ENCODE peak calls at places on chromosomes 5 and 9, in ten cellular contexts. One of them, this sample, is unnamed.

GRCh38 chr5:96149021-96149420 is 187.4 kb upstream of the ELL2 start:
- DNase-seq in GM13976: no peak
- DNase-seq in heart left ventricle: no peak
- DNase-seq in ELR: no peak
- DNase-seq in germinal center: no peak
- DNase-seq in left colon: no peak
- DNase-seq in amniotic stem cell: no peak
- DNase-seq in AG10803: no peak
- DNase-seq in AG08396: no peak
- DNase-seq in activated T-cell treated with anti-CD3 and anti-CD28 coated beads for 1 hour: no peak
- DNase-seq in this sample: no peak

GRCh38 chr9:123216387-123216786 is 52.0 kb downstream of the STRBP start:
- DNase-seq in GM13976: no peak
- DNase-seq in heart left ventricle: no peak
- DNase-seq in ELR: peak
- DNase-seq in germinal center: no peak
- DNase-seq in left colon: no peak
- DNase-seq in amniotic stem cell: no peak
- DNase-seq in AG10803: no peak
- DNase-seq in AG08396: no peak
- DNase-seq in activated T-cell treated with anti-CD3 and anti-CD28 coated beads for 1 hour: no peak
- DNase-seq in this sample: no peak

GRCh38 chr9:37968228-37968672 is 64.3 kb upstream of the SLC25A51 start:
- DNase-seq in GM13976: no peak
- DNase-seq in heart left ventricle: no peak
- DNase-seq in ELR: peak
- DNase-seq in germinal center: no peak
- DNase-seq in left colon: peak
- DNase-seq in amniotic stem cell: no peak
- DNase-seq in AG10803: peak
- DNase-seq in AG08396: peak
- DNase-seq in activated T-cell treated with anti-CD3 and anti-CD28 coated beads for 1 hour: no peak
- DNase-seq in this sample: no peak

GRCh38 chr9:108162664-108163063 is 673.1 kb upstream of the KLF4 start:
- DNase-seq in GM13976: no peak
- DNase-seq in heart left ventricle: no peak
- DNase-seq in ELR: peak
- DNase-seq in germinal center: no peak
- DNase-seq in left colon: no peak
- DNase-seq in amniotic stem cell: peak
- DNase-seq in AG10803: peak
- DNase-seq in AG08396: peak
- DNase-seq in activated T-cell treated with anti-CD3 and anti-CD28 coated beads for 1 hour: no peak
- DNase-seq in this sample: no peak

GRCh38 chr5:124803617-124804331 is 57.3 kb upstream of the ZNF608 start:
- DNase-seq in GM13976: no peak
- DNase-seq in heart left ventricle: no peak
- DNase-seq in ELR: no peak
- DNase-seq in germinal center: no peak
- DNase-seq in left colon: no peak
- DNase-seq in amniotic stem cell: no peak
- DNase-seq in AG10803: no peak
- DNase-seq in AG08396: no peak
- DNase-seq in activated T-cell treated with anti-CD3 and anti-CD28 coated beads for 1 hour: no peak
- DNase-seq in this sample: no peak

GRCh38 chr5:114007678-114008077 is 354.2 kb upstream of the KCNN2 start:
- DNase-seq in GM13976: no peak
- DNase-seq in heart left ventricle: no peak
- DNase-seq in ELR: no peak
- DNase-seq in germinal center: no peak
- DNase-seq in left colon: no peak
- DNase-seq in amniotic stem cell: no peak
- DNase-seq in AG10803: no peak
- DNase-seq in AG08396: no peak
- DNase-seq in activated T-cell treated with anti-CD3 and anti-CD28 coated beads for 1 hour: no peak
- DNase-seq in this sample: no peak

GRCh38 chr9:73284386-73284785 is 132.7 kb downstream of the ANXA1 start:
- DNase-seq in GM13976: no peak
- DNase-seq in heart left ventricle: no peak
- DNase-seq in ELR: no peak
- DNase-seq in germinal center: no peak
- DNase-seq in left colon: no peak
- DNase-seq in amniotic stem cell: no peak
- DNase-seq in AG10803: no peak
- DNase-seq in AG08396: no peak
- DNase-seq in activated T-cell treated with anti-CD3 and anti-CD28 coated beads for 1 hour: no peak
- DNase-seq in this sample: no peak

GRCh38 chr5:33721491-33722245 is 170.1 kb downstream of the ADAMTS12 start:
- DNase-seq in GM13976: no peak
- DNase-seq in heart left ventricle: no peak
- DNase-seq in ELR: no peak
- DNase-seq in germinal center: no peak
- DNase-seq in left colon: no peak
- DNase-seq in amniotic stem cell: no peak
- DNase-seq in AG10803: no peak
- DNase-seq in AG08396: peak
- DNase-seq in activated T-cell treated with anti-CD3 and anti-CD28 coated beads for 1 hour: no peak
- DNase-seq in this sample: no peak

GRCh38 chr5:54721951-54722654 is 204.5 kb downstream of the SNX18 start:
- DNase-seq in GM13976: no peak
- DNase-seq in heart left ventricle: no peak
- DNase-seq in ELR: no peak
- DNase-seq in germinal center: no peak
- DNase-seq in left colon: no peak
- DNase-seq in amniotic stem cell: no peak
- DNase-seq in AG10803: no peak
- DNase-seq in AG08396: no peak
- DNase-seq in activated T-cell treated with anti-CD3 and anti-CD28 coated beads for 1 hour: no peak
- DNase-seq in this sample: no peak

GRCh38 chr5:40046792-40047191 is 622.0 kb upstream of the DAB2 start:
- DNase-seq in GM13976: no peak
- DNase-seq in heart left ventricle: no peak
- DNase-seq in ELR: peak
- DNase-seq in germinal center: no peak
- DNase-seq in left colon: no peak
- DNase-seq in amniotic stem cell: no peak
- DNase-seq in AG10803: peak
- DNase-seq in AG08396: peak
- DNase-seq in activated T-cell treated with anti-CD3 and anti-CD28 coated beads for 1 hour: no peak
- DNase-seq in this sample: no peak

GRCh38 chr9:91840882-91841281 is 109.1 kb downstream of the ROR2 start:
- DNase-seq in GM13976: no peak
- DNase-seq in heart left ventricle: no peak
- DNase-seq in ELR: no peak
- DNase-seq in germinal center: no peak
- DNase-seq in left colon: no peak
- DNase-seq in amniotic stem cell: no peak
- DNase-seq in AG10803: no peak
- DNase-seq in AG08396: no peak
- DNase-seq in activated T-cell treated with anti-CD3 and anti-CD28 coated beads for 1 hour: no peak
- DNase-seq in this sample: no peak

GRCh38 chr5:103422756-103423155 is 139.8 kb downstream of the NUDT12 start:
- DNase-seq in GM13976: no peak
- DNase-seq in heart left ventricle: no peak
- DNase-seq in ELR: no peak
- DNase-seq in germinal center: no peak
- DNase-seq in left colon: no peak
- DNase-seq in amniotic stem cell: no peak
- DNase-seq in AG10803: no peak
- DNase-seq in AG08396: no peak
- DNase-seq in activated T-cell treated with anti-CD3 and anti-CD28 coated beads for 1 hour: no peak
- DNase-seq in this sample: no peak

GRCh38 chr5:38438757-38439156 is 117.7 kb downstream of the LIFR start:
- DNase-seq in GM13976: no peak
- DNase-seq in heart left ventricle: no peak
- DNase-seq in ELR: no peak
- DNase-seq in germinal center: no peak
- DNase-seq in left colon: no peak
- DNase-seq in amniotic stem cell: no peak
- DNase-seq in AG10803: no peak
- DNase-seq in AG08396: no peak
- DNase-seq in activated T-cell treated with anti-CD3 and anti-CD28 coated beads for 1 hour: no peak
- DNase-seq in this sample: no peak

GRCh38 chr9:105341784-105342183 is 97.3 kb downstream of the SLC44A1 start:
- DNase-seq in GM13976: no peak
- DNase-seq in heart left ventricle: no peak
- DNase-seq in ELR: peak
- DNase-seq in germinal center: no peak
- DNase-seq in left colon: no peak
- DNase-seq in amniotic stem cell: peak
- DNase-seq in AG10803: peak
- DNase-seq in AG08396: peak
- DNase-seq in activated T-cell treated with anti-CD3 and anti-CD28 coated beads for 1 hour: no peak
- DNase-seq in this sample: no peak

GRCh38 chr9:35605336-35606137 is 475 bp downstream of the TESK1 start:
- DNase-seq in GM13976: peak
- DNase-seq in heart left ventricle: peak
- DNase-seq in ELR: peak
- DNase-seq in germinal center: peak
- DNase-seq in left colon: peak
- DNase-seq in amniotic stem cell: no peak
- DNase-seq in AG10803: no peak
- DNase-seq in AG08396: peak
- DNase-seq in activated T-cell treated with anti-CD3 and anti-CD28 coated beads for 1 hour: no peak
- DNase-seq in this sample: peak

GRCh38 chr5:81601912-81602311 is 149.0 kb downstream of the SSBP2 start:
- DNase-seq in GM13976: no peak
- DNase-seq in heart left ventricle: no peak
- DNase-seq in ELR: peak
- DNase-seq in germinal center: no peak
- DNase-seq in left colon: no peak
- DNase-seq in amniotic stem cell: no peak
- DNase-seq in AG10803: no peak
- DNase-seq in AG08396: peak
- DNase-seq in activated T-cell treated with anti-CD3 and anti-CD28 coated beads for 1 hour: no peak
- DNase-seq in this sample: no peak

GRCh38 chr5:101687630-101688029 is 608.5 kb downstream of the SLCO4C1 start:
- DNase-seq in GM13976: no peak
- DNase-seq in heart left ventricle: no peak
- DNase-seq in ELR: peak
- DNase-seq in germinal center: no peak
- DNase-seq in left colon: no peak
- DNase-seq in amniotic stem cell: no peak
- DNase-seq in AG10803: no peak
- DNase-seq in AG08396: no peak
- DNase-seq in activated T-cell treated with anti-CD3 and anti-CD28 coated beads for 1 hour: no peak
- DNase-seq in this sample: no peak

GRCh38 chr5:131005963-131006684 is 158.9 kb downstream of the HINT1 start:
- DNase-seq in GM13976: no peak
- DNase-seq in heart left ventricle: no peak
- DNase-seq in ELR: no peak
- DNase-seq in germinal center: no peak
- DNase-seq in left colon: no peak
- DNase-seq in amniotic stem cell: no peak
- DNase-seq in AG10803: peak
- DNase-seq in AG08396: no peak
- DNase-seq in activated T-cell treated with anti-CD3 and anti-CD28 coated beads for 1 hour: no peak
- DNase-seq in this sample: no peak

GRCh38 chr5:73388371-73388684 is 60.2 kb downstream of the FOXD1 start:
- DNase-seq in GM13976: no peak
- DNase-seq in heart left ventricle: no peak
- DNase-seq in ELR: peak
- DNase-seq in germinal center: no peak
- DNase-seq in left colon: no peak
- DNase-seq in amniotic stem cell: no peak
- DNase-seq in AG10803: peak
- DNase-seq in AG08396: no peak
- DNase-seq in activated T-cell treated with anti-CD3 and anti-CD28 coated beads for 1 hour: no peak
- DNase-seq in this sample: no peak

GRCh38 chr5:127029513-127030258 is 672 bp downstream of the MARCHF3 start:
- DNase-seq in GM13976: peak
- DNase-seq in heart left ventricle: peak
- DNase-seq in ELR: peak
- DNase-seq in germinal center: peak
- DNase-seq in left colon: peak
- DNase-seq in amniotic stem cell: peak
- DNase-seq in AG10803: peak
- DNase-seq in AG08396: peak
- DNase-seq in activated T-cell treated with anti-CD3 and anti-CD28 coated beads for 1 hour: peak
- DNase-seq in this sample: peak

GRCh38 chr9:4077499-4078102 is 222.3 kb downstream of the GLIS3 start:
- DNase-seq in GM13976: peak
- DNase-seq in heart left ventricle: peak
- DNase-seq in ELR: peak
- DNase-seq in germinal center: peak
- DNase-seq in left colon: peak
- DNase-seq in amniotic stem cell: peak
- DNase-seq in AG10803: peak
- DNase-seq in AG08396: peak
- DNase-seq in activated T-cell treated with anti-CD3 and anti-CD28 coated beads for 1 hour: peak
- DNase-seq in this sample: peak

GRCh38 chr9:20604561-20604960 is 17.7 kb downstream of the MLLT3 start:
- DNase-seq in GM13976: no peak
- DNase-seq in heart left ventricle: no peak
- DNase-seq in ELR: peak
- DNase-seq in germinal center: no peak
- DNase-seq in left colon: no peak
- DNase-seq in amniotic stem cell: no peak
- DNase-seq in AG10803: no peak
- DNase-seq in AG08396: no peak
- DNase-seq in activated T-cell treated with anti-CD3 and anti-CD28 coated beads for 1 hour: no peak
- DNase-seq in this sample: no peak

GRCh38 chr9:20941177-20941690 is 90.2 kb downstream of the HACD4 start:
- DNase-seq in GM13976: peak
- DNase-seq in heart left ventricle: no peak
- DNase-seq in ELR: peak
- DNase-seq in germinal center: peak
- DNase-seq in left colon: peak
- DNase-seq in amniotic stem cell: peak
- DNase-seq in AG10803: peak
- DNase-seq in AG08396: peak
- DNase-seq in activated T-cell treated with anti-CD3 and anti-CD28 coated beads for 1 hour: peak
- DNase-seq in this sample: peak

GRCh38 chr5:140345919-140346347 is 470 bp downstream of the HBEGF start:
- DNase-seq in GM13976: peak
- DNase-seq in heart left ventricle: peak
- DNase-seq in ELR: peak
- DNase-seq in germinal center: no peak
- DNase-seq in left colon: peak
- DNase-seq in amniotic stem cell: peak
- DNase-seq in AG10803: peak
- DNase-seq in AG08396: peak
- DNase-seq in activated T-cell treated with anti-CD3 and anti-CD28 coated beads for 1 hour: no peak
- DNase-seq in this sample: peak

GRCh38 chr5:154520861-154521453 is 42.9 kb upstream of the HAND1 start:
- DNase-seq in GM13976: peak
- DNase-seq in heart left ventricle: no peak
- DNase-seq in ELR: peak
- DNase-seq in germinal center: peak
- DNase-seq in left colon: no peak
- DNase-seq in amniotic stem cell: no peak
- DNase-seq in AG10803: no peak
- DNase-seq in AG08396: peak
- DNase-seq in activated T-cell treated with anti-CD3 and anti-CD28 coated beads for 1 hour: no peak
- DNase-seq in this sample: no peak

GRCh38 chr5:75050415-75050814 is 1.9 kb downstream of the GCNT4 start:
- DNase-seq in GM13976: no peak
- DNase-seq in heart left ventricle: no peak
- DNase-seq in ELR: peak
- DNase-seq in germinal center: no peak
- DNase-seq in left colon: no peak
- DNase-seq in amniotic stem cell: no peak
- DNase-seq in AG10803: peak
- DNase-seq in AG08396: no peak
- DNase-seq in activated T-cell treated with anti-CD3 and anti-CD28 coated beads for 1 hour: no peak
- DNase-seq in this sample: no peak

This sample was measured in right cardiac atrium.